ENCODE peak calls at places on chromosomes 1 and 21, in eight cellular contexts. One of them, this sample, is unnamed.

GRCh38 chr1:46546210-46546609 is 5.2 kb downstream of the KNCN start:
- DNase-seq in heart right ventricle: no peak
- DNase-seq in NCI-H146: no peak
- DNase-seq in effector memory CD8-positive, alpha-beta T cell: no peak
- DNase-seq in progenitor cell of endocrine pancreas: no peak
- DNase-seq in nephron progenitor cell: no peak
- DNase-seq in upper lobe of right lung: no peak
- DNase-seq in hypothalamus: no peak
- DNase-seq in this sample: no peak

GRCh38 chr1:36511804-36512798 is 29.4 kb upstream of the CSF3R start:
- DNase-seq in heart right ventricle: no peak
- DNase-seq in NCI-H146: no peak
- DNase-seq in effector memory CD8-positive, alpha-beta T cell: no peak
- DNase-seq in progenitor cell of endocrine pancreas: no peak
- DNase-seq in nephron progenitor cell: no peak
- DNase-seq in upper lobe of right lung: no peak
- DNase-seq in hypothalamus: no peak
- DNase-seq in this sample: no peak

GRCh38 chr1:3670823-3671251 is 18.5 kb downstream of the TP73 start:
- DNase-seq in heart right ventricle: no peak
- DNase-seq in NCI-H146: no peak
- DNase-seq in effector memory CD8-positive, alpha-beta T cell: no peak
- DNase-seq in progenitor cell of endocrine pancreas: no peak
- DNase-seq in nephron progenitor cell: no peak
- DNase-seq in upper lobe of right lung: peak; percentile 61
- DNase-seq in hypothalamus: no peak
- DNase-seq in this sample: no peak

GRCh38 chr1:229753764-229754553 is 127.9 kb downstream of the URB2 start:
- DNase-seq in heart right ventricle: no peak
- DNase-seq in NCI-H146: peak; percentile 69
- DNase-seq in effector memory CD8-positive, alpha-beta T cell: no peak
- DNase-seq in progenitor cell of endocrine pancreas: no peak
- DNase-seq in nephron progenitor cell: no peak
- DNase-seq in upper lobe of right lung: no peak
- DNase-seq in hypothalamus: no peak
- DNase-seq in this sample: no peak

GRCh38 chr21:41895643-41896493 is 16.7 kb upstream of the PRDM15 start:
- DNase-seq in heart right ventricle: no peak
- DNase-seq in NCI-H146: no peak
- DNase-seq in effector memory CD8-positive, alpha-beta T cell: peak; percentile 28
- DNase-seq in progenitor cell of endocrine pancreas: no peak
- DNase-seq in nephron progenitor cell: no peak
- DNase-seq in upper lobe of right lung: no peak
- DNase-seq in hypothalamus: no peak
- DNase-seq in this sample: no peak

GRCh38 chr1:41878495-41878894 is 40.2 kb downstream of the HIVEP3 start:
- DNase-seq in heart right ventricle: no peak
- DNase-seq in NCI-H146: no peak
- DNase-seq in effector memory CD8-positive, alpha-beta T cell: no peak
- DNase-seq in progenitor cell of endocrine pancreas: no peak
- DNase-seq in nephron progenitor cell: no peak
- DNase-seq in upper lobe of right lung: no peak
- DNase-seq in hypothalamus: no peak
- DNase-seq in this sample: no peak

GRCh38 chr1:23216771-23217420 is 406 bp downstream of the HTR1D start:
- DNase-seq in heart right ventricle: peak; percentile 34
- DNase-seq in NCI-H146: peak; percentile 9
- DNase-seq in effector memory CD8-positive, alpha-beta T cell: peak; percentile 28
- DNase-seq in progenitor cell of endocrine pancreas: peak; percentile 59
- DNase-seq in nephron progenitor cell: peak; percentile 73
- DNase-seq in upper lobe of right lung: no peak
- DNase-seq in hypothalamus: no peak
- DNase-seq in this sample: peak; percentile 62

GRCh38 chr1:93865253-93865652 is 13.8 kb downstream of the DNTTIP2 start:
- DNase-seq in heart right ventricle: no peak
- DNase-seq in NCI-H146: no peak
- DNase-seq in effector memory CD8-positive, alpha-beta T cell: no peak
- DNase-seq in progenitor cell of endocrine pancreas: no peak
- DNase-seq in nephron progenitor cell: no peak
- DNase-seq in upper lobe of right lung: no peak
- DNase-seq in hypothalamus: no peak
- DNase-seq in this sample: no peak